ENCODE peak calls at places on chromosomes 5 and 9, in seven cellular contexts. One of them, this sample, is unnamed.

GRCh38 chr9:76773051-76773450 is 8.8 kb downstream of the PCA3 start:
- DNase-seq in WERI-Rb-1: no peak
- DNase-seq in Calu3: no peak
- DNase-seq in GM12865: no peak
- DNase-seq in AG10803: no peak
- DNase-seq in brain microvascular endothelial cell: no peak
- DNase-seq in AG09319: no peak
- DNase-seq in this sample: no peak

GRCh38 chr5:78273436-78273835 is 21.1 kb downstream of the AP3B1 start:
- DNase-seq in WERI-Rb-1: no peak
- DNase-seq in Calu3: no peak
- DNase-seq in GM12865: no peak
- DNase-seq in AG10803: no peak
- DNase-seq in brain microvascular endothelial cell: no peak
- DNase-seq in AG09319: no peak
- DNase-seq in this sample: no peak

GRCh38 chr9:93301911-93302525 is 118.1 kb downstream of the WNK2 start:
- DNase-seq in WERI-Rb-1: no peak
- DNase-seq in Calu3: no peak
- DNase-seq in GM12865: no peak
- DNase-seq in AG10803: no peak
- DNase-seq in brain microvascular endothelial cell: no peak
- DNase-seq in AG09319: no peak
- DNase-seq in this sample: no peak

GRCh38 chr5:151770383-151771258 is 1.1 kb upstream of the G3BP1 start:
- DNase-seq in WERI-Rb-1: peak
- DNase-seq in Calu3: peak
- DNase-seq in GM12865: peak
- DNase-seq in AG10803: peak
- DNase-seq in brain microvascular endothelial cell: peak
- DNase-seq in AG09319: peak
- DNase-seq in this sample: peak

GRCh38 chr5:148949871-148950863 is 112.7 kb downstream of the SH3TC2 start:
- DNase-seq in WERI-Rb-1: no peak
- DNase-seq in Calu3: no peak
- DNase-seq in GM12865: no peak
- DNase-seq in AG10803: peak
- DNase-seq in brain microvascular endothelial cell: no peak
- DNase-seq in AG09319: no peak
- DNase-seq in this sample: no peak

GRCh38 chr5:56729488-56729887 is 85.9 kb upstream of the MAP3K1 start:
- DNase-seq in WERI-Rb-1: no peak
- DNase-seq in Calu3: no peak
- DNase-seq in GM12865: peak
- DNase-seq in AG10803: no peak
- DNase-seq in brain microvascular endothelial cell: no peak
- DNase-seq in AG09319: no peak
- DNase-seq in this sample: no peak

GRCh38 chr9:115158666-115159481 is 40.9 kb upstream of the TNC start:
- DNase-seq in WERI-Rb-1: no peak
- DNase-seq in Calu3: no peak
- DNase-seq in GM12865: no peak
- DNase-seq in AG10803: peak
- DNase-seq in brain microvascular endothelial cell: no peak
- DNase-seq in AG09319: no peak
- DNase-seq in this sample: no peak

GRCh38 chr5:41418220-41419031 is 92.0 kb downstream of the PLCXD3 start:
- DNase-seq in WERI-Rb-1: no peak
- DNase-seq in Calu3: no peak
- DNase-seq in GM12865: no peak
- DNase-seq in AG10803: peak
- DNase-seq in brain microvascular endothelial cell: no peak
- DNase-seq in AG09319: no peak
- DNase-seq in this sample: no peak

GRCh38 chr9:72292874-72293607 is 72.0 kb downstream of the ZFAND5 start:
- DNase-seq in WERI-Rb-1: no peak
- DNase-seq in Calu3: peak
- DNase-seq in GM12865: peak
- DNase-seq in AG10803: peak
- DNase-seq in brain microvascular endothelial cell: peak
- DNase-seq in AG09319: no peak
- DNase-seq in this sample: no peak

GRCh38 chr5:74648835-74649286 is 8.3 kb upstream of the ENC1 start:
- DNase-seq in WERI-Rb-1: no peak
- DNase-seq in Calu3: peak
- DNase-seq in GM12865: peak
- DNase-seq in AG10803: peak
- DNase-seq in brain microvascular endothelial cell: no peak
- DNase-seq in AG09319: no peak
- DNase-seq in this sample: peak

GRCh38 chr9:78286946-78287388 is 10.0 kb upstream of the PSAT1 start:
- DNase-seq in WERI-Rb-1: no peak
- DNase-seq in Calu3: no peak
- DNase-seq in GM12865: no peak
- DNase-seq in AG10803: no peak
- DNase-seq in brain microvascular endothelial cell: no peak
- DNase-seq in AG09319: no peak
- DNase-seq in this sample: no peak

GRCh38 chr9:124180557-124180956 is 77.2 kb upstream of the NEK6 start:
- DNase-seq in WERI-Rb-1: no peak
- DNase-seq in Calu3: no peak
- DNase-seq in GM12865: no peak
- DNase-seq in AG10803: peak
- DNase-seq in brain microvascular endothelial cell: no peak
- DNase-seq in AG09319: peak
- DNase-seq in this sample: no peak

GRCh38 chr5:171433952-171434676 is 14.7 kb downstream of the FGF18 start:
- DNase-seq in WERI-Rb-1: no peak
- DNase-seq in Calu3: no peak
- DNase-seq in GM12865: no peak
- DNase-seq in AG10803: no peak
- DNase-seq in brain microvascular endothelial cell: no peak
- DNase-seq in AG09319: no peak
- DNase-seq in this sample: no peak

GRCh38 chr9:86577420-86578333 is 223.5 kb upstream of the TUT7 start:
- DNase-seq in WERI-Rb-1: no peak
- DNase-seq in Calu3: no peak
- DNase-seq in GM12865: no peak
- DNase-seq in AG10803: no peak
- DNase-seq in brain microvascular endothelial cell: no peak
- DNase-seq in AG09319: no peak
- DNase-seq in this sample: no peak

GRCh38 chr9:78436873-78437272 is 139.9 kb downstream of the PSAT1 start:
- DNase-seq in WERI-Rb-1: no peak
- DNase-seq in Calu3: no peak
- DNase-seq in GM12865: no peak
- DNase-seq in AG10803: no peak
- DNase-seq in brain microvascular endothelial cell: no peak
- DNase-seq in AG09319: no peak
- DNase-seq in this sample: no peak

GRCh38 chr9:133704711-133705181 is 33.4 kb downstream of the SARDH start:
- DNase-seq in WERI-Rb-1: peak
- DNase-seq in Calu3: no peak
- DNase-seq in GM12865: no peak
- DNase-seq in AG10803: no peak
- DNase-seq in brain microvascular endothelial cell: no peak
- DNase-seq in AG09319: no peak
- DNase-seq in this sample: no peak

GRCh38 chr5:137649228-137649890 is 86.5 kb downstream of the KLHL3 start:
- DNase-seq in WERI-Rb-1: peak
- DNase-seq in Calu3: no peak
- DNase-seq in GM12865: no peak
- DNase-seq in AG10803: peak
- DNase-seq in brain microvascular endothelial cell: peak
- DNase-seq in AG09319: no peak
- DNase-seq in this sample: no peak

GRCh38 chr5:76926329-76927105 is 26.3 kb upstream of the CRHBP start:
- DNase-seq in WERI-Rb-1: no peak
- DNase-seq in Calu3: no peak
- DNase-seq in GM12865: no peak
- DNase-seq in AG10803: no peak
- DNase-seq in brain microvascular endothelial cell: peak
- DNase-seq in AG09319: no peak
- DNase-seq in this sample: no peak

GRCh38 chr9:105620996-105621395 is 41.3 kb upstream of the TAL2 start:
- DNase-seq in WERI-Rb-1: no peak
- DNase-seq in Calu3: no peak
- DNase-seq in GM12865: no peak
- DNase-seq in AG10803: no peak
- DNase-seq in brain microvascular endothelial cell: no peak
- DNase-seq in AG09319: no peak
- DNase-seq in this sample: no peak

GRCh38 chr9:124812401-124813016 is 35.6 kb downstream of the OLFML2A start:
- DNase-seq in WERI-Rb-1: peak
- DNase-seq in Calu3: peak
- DNase-seq in GM12865: no peak
- DNase-seq in AG10803: peak
- DNase-seq in brain microvascular endothelial cell: peak
- DNase-seq in AG09319: no peak
- DNase-seq in this sample: no peak

GRCh38 chr9:129145841-129146292 is 32.2 kb downstream of the IER5L start:
- DNase-seq in WERI-Rb-1: no peak
- DNase-seq in Calu3: no peak
- DNase-seq in GM12865: no peak
- DNase-seq in AG10803: peak
- DNase-seq in brain microvascular endothelial cell: peak
- DNase-seq in AG09319: no peak
- DNase-seq in this sample: no peak
- TF ChIP-seq CTCF in WERI-Rb-1: no peak
- TF ChIP-seq CTCF in Calu3: no peak
- TF ChIP-seq CTCF in GM12865: no peak
- TF ChIP-seq CTCF in AG10803: peak
- TF ChIP-seq CTCF in brain microvascular endothelial cell: peak
- TF ChIP-seq CTCF in AG09319: no peak
- TF ChIP-seq CTCF in this sample: no peak

GRCh38 chr5:35815089-35815936 is 41.4 kb upstream of the IL7R start:
- DNase-seq in WERI-Rb-1: peak
- DNase-seq in Calu3: no peak
- DNase-seq in GM12865: peak
- DNase-seq in AG10803: no peak
- DNase-seq in brain microvascular endothelial cell: peak
- DNase-seq in AG09319: no peak
- DNase-seq in this sample: no peak
- TF ChIP-seq CTCF in WERI-Rb-1: peak
- TF ChIP-seq CTCF in Calu3: no peak
- TF ChIP-seq CTCF in GM12865: peak
- TF ChIP-seq CTCF in AG10803: peak
- TF ChIP-seq CTCF in brain microvascular endothelial cell: peak
- TF ChIP-seq CTCF in AG09319: peak
- TF ChIP-seq CTCF in this sample: no peak

DNA sequence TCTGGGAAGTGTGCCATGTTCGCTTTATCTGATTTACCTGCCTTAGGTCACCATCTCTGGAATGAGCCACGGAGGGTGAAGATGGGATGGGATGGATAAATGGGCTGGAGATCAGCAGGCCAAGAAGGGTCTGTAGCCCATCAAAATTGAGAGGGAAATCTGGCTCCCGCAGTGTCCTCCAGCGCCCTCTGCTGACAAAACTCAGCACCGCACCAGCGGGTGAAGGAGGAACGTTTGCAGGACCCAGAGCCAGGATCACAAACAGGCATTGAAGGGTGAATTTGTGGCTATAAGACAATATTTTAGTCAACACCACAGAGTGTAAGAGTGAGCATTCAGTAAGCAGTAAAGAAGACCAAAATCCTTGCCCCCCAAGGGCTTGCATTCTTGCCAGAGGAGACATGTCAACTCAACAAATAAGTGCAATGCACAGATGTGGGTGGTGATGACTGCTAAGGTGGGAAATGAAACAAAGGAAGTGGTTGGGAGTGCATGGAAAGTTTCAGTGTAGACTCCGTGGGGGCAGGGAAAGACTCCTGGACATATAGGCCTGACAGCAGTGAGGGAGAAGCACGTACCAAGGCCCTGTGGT is 124.4 kb downstream of the TENT4A start:
- DNase-seq in WERI-Rb-1: peak
- DNase-seq in Calu3: peak
- DNase-seq in GM12865: peak
- DNase-seq in AG10803: no peak
- DNase-seq in brain microvascular endothelial cell: no peak
- DNase-seq in AG09319: no peak
- DNase-seq in this sample: peak
- TF ChIP-seq CTCF in WERI-Rb-1: peak
- TF ChIP-seq CTCF in Calu3: peak
- TF ChIP-seq CTCF in GM12865: peak
- TF ChIP-seq CTCF in AG10803: peak
- TF ChIP-seq CTCF in brain microvascular endothelial cell: peak
- TF ChIP-seq CTCF in AG09319: peak
- TF ChIP-seq CTCF in this sample: peak

GRCh38 chr5:95961617-95962474 is at the start of gene ELL2:
- DNase-seq in WERI-Rb-1: peak
- DNase-seq in Calu3: peak
- DNase-seq in GM12865: peak
- DNase-seq in AG10803: peak
- DNase-seq in brain microvascular endothelial cell: peak
- DNase-seq in AG09319: peak
- DNase-seq in this sample: peak

GRCh38 chr5:95960802-95961616 is 642 bp downstream of the ELL2 start:
- DNase-seq in WERI-Rb-1: peak
- DNase-seq in Calu3: peak
- DNase-seq in GM12865: peak
- DNase-seq in AG10803: peak
- DNase-seq in brain microvascular endothelial cell: peak
- DNase-seq in AG09319: peak
- DNase-seq in this sample: peak

GRCh38 chr5:95959051-95959963 is 2.3 kb downstream of the ELL2 start:
- DNase-seq in WERI-Rb-1: no peak
- DNase-seq in Calu3: peak
- DNase-seq in GM12865: peak
- DNase-seq in AG10803: peak
- DNase-seq in brain microvascular endothelial cell: peak
- DNase-seq in AG09319: no peak
- DNase-seq in this sample: peak

GRCh38 chr5:95958308-95959014 is 3.2 kb downstream of the ELL2 start:
- DNase-seq in WERI-Rb-1: no peak
- DNase-seq in Calu3: peak
- DNase-seq in GM12865: peak
- DNase-seq in AG10803: peak
- DNase-seq in brain microvascular endothelial cell: no peak
- DNase-seq in AG09319: no peak
- DNase-seq in this sample: no peak

DNA sequence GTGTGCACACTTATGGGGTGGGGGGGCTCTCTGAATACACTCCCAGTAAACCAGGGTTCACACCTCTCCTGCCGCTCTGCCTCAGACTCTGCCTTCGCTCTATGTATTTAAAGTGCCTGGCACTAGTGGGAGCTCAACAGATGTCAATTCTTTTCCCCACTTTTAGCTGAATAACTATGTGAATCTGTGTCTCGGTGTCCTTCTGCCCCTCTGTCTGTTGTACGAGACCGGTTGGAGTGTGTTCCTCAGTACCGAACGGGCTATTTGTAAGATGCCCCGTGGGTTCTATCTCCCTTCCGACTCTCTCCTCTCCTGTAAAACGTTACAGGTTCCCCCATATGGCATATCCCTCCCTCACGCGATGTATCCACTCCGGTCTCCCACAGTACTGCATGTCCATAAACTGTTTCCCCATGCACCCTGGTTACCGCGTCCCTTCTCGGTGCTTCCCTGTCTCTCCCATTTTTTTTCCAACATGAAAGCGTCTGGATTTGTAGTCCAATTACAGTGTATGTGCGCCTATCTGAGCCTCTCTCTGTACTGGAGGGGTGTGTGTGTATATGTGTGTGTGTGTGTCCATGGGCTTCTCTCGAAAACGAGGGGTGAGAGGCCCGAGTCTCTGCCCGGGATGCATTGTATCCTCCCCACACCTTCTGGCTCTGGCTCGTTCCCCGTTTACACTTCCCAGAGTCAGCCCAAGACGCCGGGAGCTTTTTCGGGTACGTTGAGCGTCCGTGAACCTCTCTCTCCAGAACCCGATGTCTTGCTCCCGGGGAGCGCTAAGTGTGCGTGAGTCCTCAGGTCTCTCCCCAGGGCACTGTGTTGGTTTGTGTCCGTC is 1.5 kb downstream of the ELL2 start:
- DNase-seq in WERI-Rb-1: peak
- DNase-seq in Calu3: peak
- DNase-seq in GM12865: peak
- DNase-seq in AG10803: peak
- DNase-seq in brain microvascular endothelial cell: peak
- DNase-seq in AG09319: no peak
- DNase-seq in this sample: no peak
- TF ChIP-seq CTCF in WERI-Rb-1: no peak
- TF ChIP-seq CTCF in Calu3: no peak
- TF ChIP-seq CTCF in GM12865: no peak
- TF ChIP-seq CTCF in AG10803: peak
- TF ChIP-seq CTCF in brain microvascular endothelial cell: no peak
- TF ChIP-seq CTCF in AG09319: peak
- TF ChIP-seq CTCF in this sample: no peak

This sample was measured in GM20000.